ENCODE peak calls at places on chromosomes 3 and 15, in four cellular contexts. Y is stimulated activated CD8-positive, alpha-beta memory T cell treated with anti-CD3 and anti-CD28 coated beads, Interleukin-4, amount 100 ng/mL, for 48 hours; O is nucleus accumbens; R is stimulated activated CD4-positive, alpha-beta T cell treated with anti-CD3 and anti-CD28 coated beads, TNF-alpha, amount 100 ng/mL, for 24 hours. F is an unnamed sample.

GRCh38 chr3:7927864-7928263 is 573.8 kb upstream of the LMCD1 start:
- DNase-seq in R (no peak), O (no peak), Y (no peak), F (no peak)

GRCh38 chr3:177104299-177104992 is 92.8 kb downstream of the TBL1XR1 start:
- DNase-seq in R (no peak), Y (no peak), O (no peak), F (no peak)

GRCh38 chr3:50246517-50246954 is 10.5 kb downstream of the GNAI2 start:
- DNase-seq in R (peak), Y (peak), O (no peak), F (no peak)

GRCh38 chr15:30872341-30872748 is 31.4 kb upstream of the FAN1 start:
- DNase-seq in R (no peak), O (no peak), Y (no peak), F (no peak)

GRCh38 chr3:22231061-22231460 is 480.1 kb upstream of the ZNF385D start:
- DNase-seq in R (no peak), O (no peak), Y (no peak), F (no peak)

GRCh38 chr15:49742381-49742780 is 121.5 kb downstream of the DTWD1 start:
- DNase-seq in R (no peak), Y (no peak), O (no peak), F (no peak)

GRCh38 chr15:52020253-52021085 is 1.4 kb downstream of the MAPK6 start:
- DNase-seq in O (no peak), Y (no peak), R (no peak), F (no peak)

GRCh38 chr15:34890424-34890823 is 79.1 kb downstream of the AQR start:
- DNase-seq in R (no peak), Y (no peak), O (no peak), F (no peak)

GRCh38 chr3:134232146-134232545 is 18.5 kb downstream of the RYK start:
- DNase-seq in O (no peak), R (no peak), Y (no peak), F (no peak)